ENCODE peak calls at places on chromosomes 4 and X, in eight cellular contexts. One of them, this sample, is unnamed.

GRCh38 chr4:42397256-42397634 is at the start of gene SHISA3:
- DNase-seq in stimulated activated CD4-positive, alpha-beta T cell treated with anti-CD3 and anti-CD28 coated beads, Interleukin-1b, Interleukin-23, amount 100 ng/mL, for 4 hours: no peak
- DNase-seq in mesothelial cell of epicardium: peak
- DNase-seq in kidney tubule cell: peak
- DNase-seq in CD8-positive, alpha-beta T cell: no peak
- DNase-seq in dermis blood vessel endothelial cell: peak
- DNase-seq in NCI-H1092: no peak
- DNase-seq in activated T-cell treated with anti-CD3 and anti-CD28 coated beads, Interleukin-2, amount 50 U/mL, for 72 hours: peak
- DNase-seq in this sample: peak

GRCh38 chr4:14669418-14669817 is 332.9 kb upstream of the CPEB2 start:
- DNase-seq in dermis blood vessel endothelial cell: no peak
- DNase-seq in NCI-H1092: no peak
- DNase-seq in mesothelial cell of epicardium: no peak
- DNase-seq in activated T-cell treated with anti-CD3 and anti-CD28 coated beads, Interleukin-2, amount 50 U/mL, for 72 hours: no peak
- DNase-seq in kidney tubule cell: no peak
- DNase-seq in CD8-positive, alpha-beta T cell: no peak
- DNase-seq in stimulated activated CD4-positive, alpha-beta T cell treated with anti-CD3 and anti-CD28 coated beads, Interleukin-1b, Interleukin-23, amount 100 ng/mL, for 4 hours: no peak
- DNase-seq in this sample: no peak

GRCh38 chr4:168955674-168956073 is 54.4 kb downstream of the CBR4 start:
- DNase-seq in NCI-H1092: no peak
- DNase-seq in CD8-positive, alpha-beta T cell: no peak
- DNase-seq in kidney tubule cell: peak
- DNase-seq in stimulated activated CD4-positive, alpha-beta T cell treated with anti-CD3 and anti-CD28 coated beads, Interleukin-1b, Interleukin-23, amount 100 ng/mL, for 4 hours: no peak
- DNase-seq in dermis blood vessel endothelial cell: no peak
- DNase-seq in activated T-cell treated with anti-CD3 and anti-CD28 coated beads, Interleukin-2, amount 50 U/mL, for 72 hours: no peak
- DNase-seq in mesothelial cell of epicardium: no peak
- DNase-seq in this sample: no peak

GRCh38 chrX:76550016-76550415 is 122.5 kb downstream of the MAGEE1 start:
- DNase-seq in kidney tubule cell: no peak
- DNase-seq in mesothelial cell of epicardium: no peak
- DNase-seq in stimulated activated CD4-positive, alpha-beta T cell treated with anti-CD3 and anti-CD28 coated beads, Interleukin-1b, Interleukin-23, amount 100 ng/mL, for 4 hours: no peak
- DNase-seq in CD8-positive, alpha-beta T cell: no peak
- DNase-seq in NCI-H1092: no peak
- DNase-seq in dermis blood vessel endothelial cell: no peak
- DNase-seq in activated T-cell treated with anti-CD3 and anti-CD28 coated beads, Interleukin-2, amount 50 U/mL, for 72 hours: no peak
- DNase-seq in this sample: no peak

GRCh38 chr4:158159054-158159717 is 13.6 kb downstream of the GASK1B start:
- DNase-seq in kidney tubule cell: peak
- DNase-seq in CD8-positive, alpha-beta T cell: no peak
- DNase-seq in dermis blood vessel endothelial cell: peak
- DNase-seq in stimulated activated CD4-positive, alpha-beta T cell treated with anti-CD3 and anti-CD28 coated beads, Interleukin-1b, Interleukin-23, amount 100 ng/mL, for 4 hours: no peak
- DNase-seq in activated T-cell treated with anti-CD3 and anti-CD28 coated beads, Interleukin-2, amount 50 U/mL, for 72 hours: no peak
- DNase-seq in NCI-H1092: no peak
- DNase-seq in mesothelial cell of epicardium: no peak
- DNase-seq in this sample: peak

GRCh38 chr4:176437756-176438155 is 118.0 kb downstream of the SPCS3 start:
- DNase-seq in dermis blood vessel endothelial cell: no peak
- DNase-seq in CD8-positive, alpha-beta T cell: no peak
- DNase-seq in mesothelial cell of epicardium: no peak
- DNase-seq in NCI-H1092: no peak
- DNase-seq in stimulated activated CD4-positive, alpha-beta T cell treated with anti-CD3 and anti-CD28 coated beads, Interleukin-1b, Interleukin-23, amount 100 ng/mL, for 4 hours: no peak
- DNase-seq in activated T-cell treated with anti-CD3 and anti-CD28 coated beads, Interleukin-2, amount 50 U/mL, for 72 hours: no peak
- DNase-seq in kidney tubule cell: no peak
- DNase-seq in this sample: no peak

GRCh38 chr4:125321709-125322362 is 7.1 kb downstream of the FAT4 start:
- DNase-seq in mesothelial cell of epicardium: no peak
- DNase-seq in stimulated activated CD4-positive, alpha-beta T cell treated with anti-CD3 and anti-CD28 coated beads, Interleukin-1b, Interleukin-23, amount 100 ng/mL, for 4 hours: no peak
- DNase-seq in dermis blood vessel endothelial cell: peak
- DNase-seq in NCI-H1092: no peak
- DNase-seq in kidney tubule cell: peak
- DNase-seq in activated T-cell treated with anti-CD3 and anti-CD28 coated beads, Interleukin-2, amount 50 U/mL, for 72 hours: no peak
- DNase-seq in CD8-positive, alpha-beta T cell: no peak
- DNase-seq in this sample: peak

GRCh38 chrX:8607326-8607725 is 124.6 kb downstream of the ANOS1 start:
- DNase-seq in CD8-positive, alpha-beta T cell: no peak
- DNase-seq in stimulated activated CD4-positive, alpha-beta T cell treated with anti-CD3 and anti-CD28 coated beads, Interleukin-1b, Interleukin-23, amount 100 ng/mL, for 4 hours: no peak
- DNase-seq in NCI-H1092: no peak
- DNase-seq in kidney tubule cell: peak
- DNase-seq in dermis blood vessel endothelial cell: no peak
- DNase-seq in mesothelial cell of epicardium: no peak
- DNase-seq in activated T-cell treated with anti-CD3 and anti-CD28 coated beads, Interleukin-2, amount 50 U/mL, for 72 hours: no peak
- DNase-seq in this sample: no peak

GRCh38 chr4:23878912-23879732 is 10.7 kb downstream of the PPARGC1A start:
- DNase-seq in activated T-cell treated with anti-CD3 and anti-CD28 coated beads, Interleukin-2, amount 50 U/mL, for 72 hours: no peak
- DNase-seq in mesothelial cell of epicardium: no peak
- DNase-seq in NCI-H1092: no peak
- DNase-seq in kidney tubule cell: peak
- DNase-seq in CD8-positive, alpha-beta T cell: no peak
- DNase-seq in dermis blood vessel endothelial cell: no peak
- DNase-seq in stimulated activated CD4-positive, alpha-beta T cell treated with anti-CD3 and anti-CD28 coated beads, Interleukin-1b, Interleukin-23, amount 100 ng/mL, for 4 hours: no peak
- DNase-seq in this sample: no peak

GRCh38 chr4:5448286-5448685 is 260.1 kb downstream of the EVC2 start:
- DNase-seq in CD8-positive, alpha-beta T cell: no peak
- DNase-seq in stimulated activated CD4-positive, alpha-beta T cell treated with anti-CD3 and anti-CD28 coated beads, Interleukin-1b, Interleukin-23, amount 100 ng/mL, for 4 hours: no peak
- DNase-seq in NCI-H1092: no peak
- DNase-seq in dermis blood vessel endothelial cell: no peak
- DNase-seq in mesothelial cell of epicardium: no peak
- DNase-seq in kidney tubule cell: no peak
- DNase-seq in activated T-cell treated with anti-CD3 and anti-CD28 coated beads, Interleukin-2, amount 50 U/mL, for 72 hours: no peak
- DNase-seq in this sample: no peak

GRCh38 chrX:153769158-153769864 is 5.3 kb downstream of the PLXNB3 start:
- DNase-seq in NCI-H1092: no peak
- DNase-seq in stimulated activated CD4-positive, alpha-beta T cell treated with anti-CD3 and anti-CD28 coated beads, Interleukin-1b, Interleukin-23, amount 100 ng/mL, for 4 hours: no peak
- DNase-seq in activated T-cell treated with anti-CD3 and anti-CD28 coated beads, Interleukin-2, amount 50 U/mL, for 72 hours: no peak
- DNase-seq in dermis blood vessel endothelial cell: no peak
- DNase-seq in mesothelial cell of epicardium: no peak
- DNase-seq in kidney tubule cell: no peak
- DNase-seq in CD8-positive, alpha-beta T cell: no peak
- DNase-seq in this sample: no peak

GRCh38 chr4:23279377-23279988 is 586.7 kb downstream of the GBA3 start:
- DNase-seq in CD8-positive, alpha-beta T cell: no peak
- DNase-seq in stimulated activated CD4-positive, alpha-beta T cell treated with anti-CD3 and anti-CD28 coated beads, Interleukin-1b, Interleukin-23, amount 100 ng/mL, for 4 hours: no peak
- DNase-seq in activated T-cell treated with anti-CD3 and anti-CD28 coated beads, Interleukin-2, amount 50 U/mL, for 72 hours: no peak
- DNase-seq in NCI-H1092: no peak
- DNase-seq in kidney tubule cell: no peak
- DNase-seq in mesothelial cell of epicardium: no peak
- DNase-seq in dermis blood vessel endothelial cell: no peak
- DNase-seq in this sample: no peak

GRCh38 chr4:119739796-119740195 is 111.2 kb upstream of the PDE5A start:
- DNase-seq in kidney tubule cell: no peak
- DNase-seq in dermis blood vessel endothelial cell: no peak
- DNase-seq in CD8-positive, alpha-beta T cell: no peak
- DNase-seq in mesothelial cell of epicardium: no peak
- DNase-seq in stimulated activated CD4-positive, alpha-beta T cell treated with anti-CD3 and anti-CD28 coated beads, Interleukin-1b, Interleukin-23, amount 100 ng/mL, for 4 hours: no peak
- DNase-seq in NCI-H1092: no peak
- DNase-seq in activated T-cell treated with anti-CD3 and anti-CD28 coated beads, Interleukin-2, amount 50 U/mL, for 72 hours: no peak
- DNase-seq in this sample: no peak

GRCh38 chr4:67152976-67153375 is 392.3 kb downstream of the CENPC start:
- DNase-seq in CD8-positive, alpha-beta T cell: no peak
- DNase-seq in mesothelial cell of epicardium: no peak
- DNase-seq in NCI-H1092: no peak
- DNase-seq in kidney tubule cell: no peak
- DNase-seq in dermis blood vessel endothelial cell: no peak
- DNase-seq in activated T-cell treated with anti-CD3 and anti-CD28 coated beads, Interleukin-2, amount 50 U/mL, for 72 hours: no peak
- DNase-seq in stimulated activated CD4-positive, alpha-beta T cell treated with anti-CD3 and anti-CD28 coated beads, Interleukin-1b, Interleukin-23, amount 100 ng/mL, for 4 hours: no peak
- DNase-seq in this sample: no peak

GRCh38 chrX:154980330-154981115 is 42.0 kb downstream of the F8 start:
- DNase-seq in stimulated activated CD4-positive, alpha-beta T cell treated with anti-CD3 and anti-CD28 coated beads, Interleukin-1b, Interleukin-23, amount 100 ng/mL, for 4 hours: peak
- DNase-seq in CD8-positive, alpha-beta T cell: peak
- DNase-seq in dermis blood vessel endothelial cell: peak
- DNase-seq in NCI-H1092: peak
- DNase-seq in activated T-cell treated with anti-CD3 and anti-CD28 coated beads, Interleukin-2, amount 50 U/mL, for 72 hours: peak
- DNase-seq in mesothelial cell of epicardium: peak
- DNase-seq in kidney tubule cell: peak
- DNase-seq in this sample: peak

GRCh38 chr4:1241466-1241935 is 7.4 kb downstream of the CTBP1 start:
- DNase-seq in mesothelial cell of epicardium: no peak
- DNase-seq in CD8-positive, alpha-beta T cell: no peak
- DNase-seq in NCI-H1092: no peak
- DNase-seq in dermis blood vessel endothelial cell: no peak
- DNase-seq in kidney tubule cell: no peak
- DNase-seq in stimulated activated CD4-positive, alpha-beta T cell treated with anti-CD3 and anti-CD28 coated beads, Interleukin-1b, Interleukin-23, amount 100 ng/mL, for 4 hours: no peak
- DNase-seq in activated T-cell treated with anti-CD3 and anti-CD28 coated beads, Interleukin-2, amount 50 U/mL, for 72 hours: no peak
- DNase-seq in this sample: no peak

GRCh38 chr4:25913056-25913850 is 767 bp upstream of the SMIM20 start:
- DNase-seq in mesothelial cell of epicardium: peak
- DNase-seq in stimulated activated CD4-positive, alpha-beta T cell treated with anti-CD3 and anti-CD28 coated beads, Interleukin-1b, Interleukin-23, amount 100 ng/mL, for 4 hours: peak
- DNase-seq in kidney tubule cell: peak
- DNase-seq in dermis blood vessel endothelial cell: peak
- DNase-seq in CD8-positive, alpha-beta T cell: no peak
- DNase-seq in NCI-H1092: peak
- DNase-seq in activated T-cell treated with anti-CD3 and anti-CD28 coated beads, Interleukin-2, amount 50 U/mL, for 72 hours: peak
- DNase-seq in this sample: peak

GRCh38 chr4:78222575-78223186 is 165.6 kb downstream of the FRAS1 start:
- DNase-seq in kidney tubule cell: no peak
- DNase-seq in stimulated activated CD4-positive, alpha-beta T cell treated with anti-CD3 and anti-CD28 coated beads, Interleukin-1b, Interleukin-23, amount 100 ng/mL, for 4 hours: no peak
- DNase-seq in CD8-positive, alpha-beta T cell: no peak
- DNase-seq in activated T-cell treated with anti-CD3 and anti-CD28 coated beads, Interleukin-2, amount 50 U/mL, for 72 hours: no peak
- DNase-seq in NCI-H1092: peak
- DNase-seq in mesothelial cell of epicardium: no peak
- DNase-seq in dermis blood vessel endothelial cell: no peak
- DNase-seq in this sample: no peak

GRCh38 chr4:36467670-36468069 is 186.3 kb downstream of the DTHD1 start:
- DNase-seq in CD8-positive, alpha-beta T cell: no peak
- DNase-seq in mesothelial cell of epicardium: no peak
- DNase-seq in NCI-H1092: no peak
- DNase-seq in stimulated activated CD4-positive, alpha-beta T cell treated with anti-CD3 and anti-CD28 coated beads, Interleukin-1b, Interleukin-23, amount 100 ng/mL, for 4 hours: no peak
- DNase-seq in kidney tubule cell: no peak
- DNase-seq in dermis blood vessel endothelial cell: no peak
- DNase-seq in activated T-cell treated with anti-CD3 and anti-CD28 coated beads, Interleukin-2, amount 50 U/mL, for 72 hours: no peak
- DNase-seq in this sample: no peak

GRCh38 chr4:55866290-55866907 is 13.0 kb downstream of the EXOC1 start:
- DNase-seq in CD8-positive, alpha-beta T cell: no peak
- DNase-seq in stimulated activated CD4-positive, alpha-beta T cell treated with anti-CD3 and anti-CD28 coated beads, Interleukin-1b, Interleukin-23, amount 100 ng/mL, for 4 hours: no peak
- DNase-seq in dermis blood vessel endothelial cell: peak
- DNase-seq in activated T-cell treated with anti-CD3 and anti-CD28 coated beads, Interleukin-2, amount 50 U/mL, for 72 hours: no peak
- DNase-seq in kidney tubule cell: peak
- DNase-seq in NCI-H1092: no peak
- DNase-seq in mesothelial cell of epicardium: no peak
- DNase-seq in this sample: peak

GRCh38 chr4:37383579-37384229 is 139.2 kb downstream of the NWD2 start:
- DNase-seq in stimulated activated CD4-positive, alpha-beta T cell treated with anti-CD3 and anti-CD28 coated beads, Interleukin-1b, Interleukin-23, amount 100 ng/mL, for 4 hours: no peak
- DNase-seq in dermis blood vessel endothelial cell: peak
- DNase-seq in activated T-cell treated with anti-CD3 and anti-CD28 coated beads, Interleukin-2, amount 50 U/mL, for 72 hours: peak
- DNase-seq in NCI-H1092: no peak
- DNase-seq in mesothelial cell of epicardium: no peak
- DNase-seq in CD8-positive, alpha-beta T cell: no peak
- DNase-seq in kidney tubule cell: peak
- DNase-seq in this sample: peak

GRCh38 chrX:151596282-151596681 is 32.8 kb downstream of the PASD1 start:
- DNase-seq in activated T-cell treated with anti-CD3 and anti-CD28 coated beads, Interleukin-2, amount 50 U/mL, for 72 hours: no peak
- DNase-seq in dermis blood vessel endothelial cell: no peak
- DNase-seq in NCI-H1092: no peak
- DNase-seq in mesothelial cell of epicardium: no peak
- DNase-seq in stimulated activated CD4-positive, alpha-beta T cell treated with anti-CD3 and anti-CD28 coated beads, Interleukin-1b, Interleukin-23, amount 100 ng/mL, for 4 hours: no peak
- DNase-seq in kidney tubule cell: no peak
- DNase-seq in CD8-positive, alpha-beta T cell: no peak
- DNase-seq in this sample: no peak

GRCh38 chr4:66921433-66921832 is 623.9 kb downstream of the CENPC start:
- DNase-seq in mesothelial cell of epicardium: no peak
- DNase-seq in dermis blood vessel endothelial cell: no peak
- DNase-seq in activated T-cell treated with anti-CD3 and anti-CD28 coated beads, Interleukin-2, amount 50 U/mL, for 72 hours: no peak
- DNase-seq in CD8-positive, alpha-beta T cell: no peak
- DNase-seq in stimulated activated CD4-positive, alpha-beta T cell treated with anti-CD3 and anti-CD28 coated beads, Interleukin-1b, Interleukin-23, amount 100 ng/mL, for 4 hours: no peak
- DNase-seq in NCI-H1092: no peak
- DNase-seq in kidney tubule cell: no peak
- DNase-seq in this sample: no peak

GRCh38 chrX:31516492-31516891 is 444.7 kb upstream of the FTHL17 start:
- DNase-seq in mesothelial cell of epicardium: no peak
- DNase-seq in CD8-positive, alpha-beta T cell: no peak
- DNase-seq in NCI-H1092: no peak
- DNase-seq in kidney tubule cell: no peak
- DNase-seq in dermis blood vessel endothelial cell: no peak
- DNase-seq in stimulated activated CD4-positive, alpha-beta T cell treated with anti-CD3 and anti-CD28 coated beads, Interleukin-1b, Interleukin-23, amount 100 ng/mL, for 4 hours: no peak
- DNase-seq in activated T-cell treated with anti-CD3 and anti-CD28 coated beads, Interleukin-2, amount 50 U/mL, for 72 hours: no peak
- DNase-seq in this sample: no peak

GRCh38 chr4:138938371-138938699 is 77.2 kb upstream of the NOCT start:
- DNase-seq in mesothelial cell of epicardium: no peak
- DNase-seq in NCI-H1092: no peak
- DNase-seq in dermis blood vessel endothelial cell: peak
- DNase-seq in kidney tubule cell: peak
- DNase-seq in activated T-cell treated with anti-CD3 and anti-CD28 coated beads, Interleukin-2, amount 50 U/mL, for 72 hours: no peak
- DNase-seq in stimulated activated CD4-positive, alpha-beta T cell treated with anti-CD3 and anti-CD28 coated beads, Interleukin-1b, Interleukin-23, amount 100 ng/mL, for 4 hours: no peak
- DNase-seq in CD8-positive, alpha-beta T cell: no peak
- DNase-seq in this sample: peak

GRCh38 chrX:73850124-73851013 is 287.4 kb downstream of the CHIC1 start:
- DNase-seq in kidney tubule cell: peak
- DNase-seq in mesothelial cell of epicardium: no peak
- DNase-seq in dermis blood vessel endothelial cell: peak
- DNase-seq in NCI-H1092: no peak
- DNase-seq in stimulated activated CD4-positive, alpha-beta T cell treated with anti-CD3 and anti-CD28 coated beads, Interleukin-1b, Interleukin-23, amount 100 ng/mL, for 4 hours: no peak
- DNase-seq in activated T-cell treated with anti-CD3 and anti-CD28 coated beads, Interleukin-2, amount 50 U/mL, for 72 hours: no peak
- DNase-seq in CD8-positive, alpha-beta T cell: no peak
- DNase-seq in this sample: peak

GRCh38 chr4:13893221-13893620 is 265.7 kb upstream of the BOD1L1 start:
- DNase-seq in activated T-cell treated with anti-CD3 and anti-CD28 coated beads, Interleukin-2, amount 50 U/mL, for 72 hours: no peak
- DNase-seq in mesothelial cell of epicardium: no peak
- DNase-seq in NCI-H1092: no peak
- DNase-seq in CD8-positive, alpha-beta T cell: no peak
- DNase-seq in stimulated activated CD4-positive, alpha-beta T cell treated with anti-CD3 and anti-CD28 coated beads, Interleukin-1b, Interleukin-23, amount 100 ng/mL, for 4 hours: no peak
- DNase-seq in kidney tubule cell: no peak
- DNase-seq in dermis blood vessel endothelial cell: no peak
- DNase-seq in this sample: no peak

GRCh38 chr4:25441519-25442117 is 64.6 kb downstream of the ANAPC4 start:
- DNase-seq in CD8-positive, alpha-beta T cell: no peak
- DNase-seq in mesothelial cell of epicardium: peak
- DNase-seq in NCI-H1092: peak
- DNase-seq in kidney tubule cell: peak
- DNase-seq in activated T-cell treated with anti-CD3 and anti-CD28 coated beads, Interleukin-2, amount 50 U/mL, for 72 hours: peak
- DNase-seq in dermis blood vessel endothelial cell: peak
- DNase-seq in stimulated activated CD4-positive, alpha-beta T cell treated with anti-CD3 and anti-CD28 coated beads, Interleukin-1b, Interleukin-23, amount 100 ng/mL, for 4 hours: no peak
- DNase-seq in this sample: peak

GRCh38 chr4:128782076-128782715 is 27.3 kb upstream of the JADE1 start:
- DNase-seq in mesothelial cell of epicardium: no peak
- DNase-seq in CD8-positive, alpha-beta T cell: peak
- DNase-seq in dermis blood vessel endothelial cell: peak
- DNase-seq in NCI-H1092: no peak
- DNase-seq in stimulated activated CD4-positive, alpha-beta T cell treated with anti-CD3 and anti-CD28 coated beads, Interleukin-1b, Interleukin-23, amount 100 ng/mL, for 4 hours: peak
- DNase-seq in activated T-cell treated with anti-CD3 and anti-CD28 coated beads, Interleukin-2, amount 50 U/mL, for 72 hours: peak
- DNase-seq in kidney tubule cell: peak
- DNase-seq in this sample: no peak

GRCh38 chr4:9924750-9925149 is 96.5 kb downstream of the SLC2A9 start:
- DNase-seq in NCI-H1092: peak
- DNase-seq in kidney tubule cell: peak
- DNase-seq in dermis blood vessel endothelial cell: no peak
- DNase-seq in activated T-cell treated with anti-CD3 and anti-CD28 coated beads, Interleukin-2, amount 50 U/mL, for 72 hours: no peak
- DNase-seq in stimulated activated CD4-positive, alpha-beta T cell treated with anti-CD3 and anti-CD28 coated beads, Interleukin-1b, Interleukin-23, amount 100 ng/mL, for 4 hours: no peak
- DNase-seq in CD8-positive, alpha-beta T cell: no peak
- DNase-seq in mesothelial cell of epicardium: no peak
- DNase-seq in this sample: no peak

This sample was measured in ACHN.